ENCODE peak calls at places on chromosomes 13 and 19, in ten cellular contexts. A, H, G, F, C, L, X, I, Y and V are unnamed samples. For H3K4me1 and H3K36me3, the result is how much of the 10 kb centered on the place peaks cover.

GRCh38 chr13:112056739-112057433 is 10.1 kb upstream of the SOX1 start:
- DNase-seq in H (no peak), A (no peak), Y (no peak), G (peak), C (no peak), F (no peak), L (no peak), X (no peak), I (no peak), V (no peak)

GRCh38 chr19:48611872-48612271 is 3.0 kb downstream of the FAM83E start:
- DNase-seq in C (no peak), H (no peak), X (no peak), F (no peak), Y (no peak), G (no peak), L (no peak), A (no peak), I (no peak), V (no peak)

GRCh38 chr13:57128909-57129308 is 11.8 kb upstream of the PRR20A start:
- DNase-seq in G (peak), C (no peak), Y (no peak), A (no peak), X (no peak), L (no peak), I (no peak), F (no peak), H (no peak), V (no peak)

GRCh38 chr19:38028913-38029565 is 122.0 kb downstream of the SIPA1L3 start:
- DNase-seq in I (no peak), C (no peak), F (no peak), X (no peak), G (no peak), H (no peak), L (no peak), Y (no peak), A (no peak), V (no peak)

GRCh38 chr19:30288957-30289735 is 83.0 kb upstream of the ZNF536 start:
- DNase-seq in G (no peak), L (no peak), Y (no peak), A (no peak), F (no peak), H (no peak), I (no peak), C (no peak), X (no peak), V (no peak)

GRCh38 chr13:25602206-25602605 is 230.4 kb downstream of the ATP8A2 start:
- DNase-seq in L (no peak), A (no peak), C (no peak), Y (no peak), I (no peak), H (no peak), F (no peak), X (no peak), G (peak), V (no peak)

GRCh38 chr13:24683833-24684599 is 3.8 kb downstream of the ATP12A start:
- DNase-seq in C (peak), G (peak), X (no peak), L (peak), H (no peak), Y (no peak), I (peak), F (peak), A (peak), V (peak)

GRCh38 chr19:44848805-44849457 is 2.8 kb downstream of the NECTIN2 start:
- DNase-seq in L (no peak), X (no peak), A (peak), H (peak), I (peak), Y (no peak), F (no peak), C (no peak), G (no peak), V (peak)

GRCh38 chr19:42188665-42189064 is 28.8 kb downstream of the DEDD2 start:
- DNase-seq in G (no peak), A (no peak), I (no peak), L (no peak), Y (no peak), C (no peak), H (no peak), X (no peak), F (no peak), V (no peak)

GRCh38 chr13:44719857-44720671 is 143.9 kb upstream of the TSC22D1 start:
- DNase-seq in I (no peak), G (no peak), H (no peak), L (no peak), A (peak), C (no peak), F (no peak), X (no peak), Y (peak), V (no peak)

GRCh38 chr19:43776285-43776684 is 4.5 kb downstream of the KCNN4 start:
- DNase-seq in C (no peak), X (no peak), I (no peak), H (no peak), G (no peak), F (no peak), L (no peak), Y (no peak), A (no peak), V (no peak)

GRCh38 chr13:30107126-30107525 is 200.2 kb downstream of the KATNAL1 start:
- DNase-seq in L (no peak), H (no peak), X (no peak), F (no peak), I (no peak), A (no peak), Y (no peak), G (no peak), C (no peak), V (no peak)
- H3K4me1 ChIP-seq in L (under half), H (under half), X (under half), F (under half), I (under half), A (under half), Y (under half), G (under half), C (under half), V (under half)

GRCh38 chr13:89930861-89931260 is 1416.6 kb upstream of the MIR17HG start:
- DNase-seq in L (no peak), F (no peak), H (no peak), I (no peak), C (no peak), G (no peak), X (no peak), A (no peak), Y (no peak), V (no peak)
- H3K4me3 ChIP-seq in L (no peak), F (no peak), H (no peak), I (peak), C (no peak), G (no peak), X (no peak), A (no peak), Y (no peak), V (no peak)

GRCh38 chr19:47068876-47069406 is 20.5 kb upstream of the TMEM160 start:
- DNase-seq in X (no peak), Y (no peak), H (no peak), C (no peak), A (no peak), L (no peak), F (no peak), G (no peak), I (no peak), V (no peak)
- H3K36me3 ChIP-seq in X (half or more), Y (under half), H (half or more), C (under half), A (under half), L (under half), F (under half), G (under half), I (half or more), V (under half)

GRCh38 chr13:41006951-41007350 is 12.2 kb downstream of the ELF1 start:
- DNase-seq in H (no peak), L (no peak), X (no peak), I (no peak), F (no peak), A (no peak), C (no peak), G (no peak), Y (no peak), V (no peak)

GRCh38 chr13:41005709-41006108 is 13.4 kb downstream of the ELF1 start:
- DNase-seq in L (no peak), Y (no peak), F (no peak), X (no peak), I (no peak), G (no peak), H (no peak), C (no peak), A (no peak), V (no peak)

GRCh38 chr13:41006296-41006695 is 12.8 kb downstream of the ELF1 start:
- DNase-seq in F (no peak), H (no peak), C (no peak), A (no peak), Y (no peak), X (no peak), G (no peak), L (no peak), I (no peak), V (no peak)

GRCh38 chr13:41008349-41008980 is 10.7 kb downstream of the ELF1 start:
- DNase-seq in G (no peak), H (no peak), Y (no peak), C (no peak), L (peak), I (no peak), X (no peak), A (no peak), F (no peak), V (peak)

DNA sequence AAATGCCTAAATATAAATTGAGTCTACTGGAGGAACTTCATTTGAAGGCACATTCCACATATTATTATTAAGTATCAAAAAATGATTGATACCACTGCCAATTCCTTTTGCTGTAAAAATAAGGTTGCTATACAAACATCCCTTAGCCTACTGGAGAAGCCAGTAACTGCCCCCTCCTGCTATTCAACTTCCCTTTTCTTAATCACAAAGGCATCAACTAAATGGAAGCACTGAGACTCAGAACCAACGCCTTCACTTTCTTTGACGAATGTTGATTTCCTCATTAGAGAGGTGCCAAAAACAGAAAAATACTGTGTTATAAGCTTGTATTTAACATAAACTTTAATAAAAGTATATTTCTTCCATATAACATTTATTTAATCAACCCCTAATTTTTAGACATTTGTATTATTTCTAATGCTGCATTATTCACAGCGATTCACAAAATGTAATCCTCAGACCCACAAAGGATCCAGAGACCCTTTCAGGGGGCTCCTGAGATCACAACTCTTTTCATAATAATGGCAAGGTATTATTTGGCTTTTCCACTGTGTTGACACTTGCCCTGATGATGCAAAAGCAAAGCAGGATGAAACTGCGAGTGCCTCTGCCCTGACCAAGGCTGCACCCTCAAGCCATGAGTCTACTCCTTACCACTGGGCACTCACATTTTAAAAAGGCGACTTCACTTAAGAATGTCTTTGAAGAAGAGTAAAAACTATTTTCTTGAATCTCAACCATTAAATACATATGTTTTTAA is 11.6 kb downstream of the ELF1 start:
- DNase-seq in X (no peak), G (peak), H (no peak), F (no peak), A (no peak), C (no peak), L (no peak), Y (no peak), I (no peak), V (no peak)
- H3K4me1 ChIP-seq in X (under half), G (under half), H (half or more), F (half or more), A (half or more), C (half or more), L (under half), Y (under half), I (under half), V (under half)

GRCh38 chr19:1794424-1795185 is 17.5 kb downstream of the ATP8B3 start:
- DNase-seq in X (no peak), F (no peak), C (no peak), H (no peak), Y (no peak), L (no peak), G (peak), A (no peak), I (no peak), V (no peak)

GRCh38 chr19:1799695-1800342 is 12.3 kb downstream of the ATP8B3 start:
- DNase-seq in Y (no peak), L (no peak), C (no peak), G (no peak), H (peak), I (no peak), X (no peak), A (no peak), F (no peak), V (no peak)

GRCh38 chr19:1791879-1792278 is 20.2 kb downstream of the ATP8B3 start:
- DNase-seq in G (no peak), X (no peak), I (no peak), H (no peak), Y (no peak), F (no peak), C (no peak), L (no peak), A (no peak), V (no peak)

GRCh38 chr19:1796395-1797142 is 15.5 kb downstream of the ATP8B3 start:
- DNase-seq in G (no peak), H (peak), Y (no peak), C (no peak), X (no peak), F (no peak), L (no peak), I (no peak), A (no peak), V (no peak)
- H3K4me3 ChIP-seq in G (no peak), H (no peak), Y (no peak), C (no peak), X (no peak), F (no peak), L (no peak), I (no peak), A (no peak), V (no peak)

GRCh38 chr19:2243274-2244121 is 5.6 kb upstream of the AMH start:
- DNase-seq in A (no peak), I (no peak), F (no peak), Y (no peak), L (no peak), C (no peak), H (no peak), G (no peak), X (no peak), V (no peak)
- H3K36me3 ChIP-seq in A (under half), I (under half), F (under half), Y (under half), L (under half), C (under half), H (half or more), G (under half), X (half or more), V (under half)